ENCODE peak calls at places on chromosomes 13 and 19, in four cellular contexts. H is body of pancreas, V is A549, Z is coronary artery. X is an unnamed sample.

GRCh38 chr13:65825039-65825438 is 1405.1 kb downstream of the PCDH9 start:
- DNase-seq in V (no peak), Z (no peak), H (no peak), X (no peak)

GRCh38 chr19:8335343-8336071 is 7.6 kb downstream of the KANK3 start:
- DNase-seq in H (no peak), V (peak; percentile 38), Z (no peak), X (no peak)

GRCh38 chr13:21670006-21670882 is 629 bp upstream of the FGF9 start:
- DNase-seq in V (peak; percentile 21), H (peak; percentile 45), Z (no peak), X (no peak)

GRCh38 chr19:11384778-11385129 is 640 bp upstream of the EPOR start:
- DNase-seq in Z (no peak), H (no peak), V (no peak), X (no peak)

GRCh38 chr19:35468637-35469036 is 20.6 kb downstream of the FFAR2 start:
- DNase-seq in V (peak; percentile 82), H (peak; percentile 72), Z (no peak), X (peak; percentile 22)

GRCh38 chr13:30577381-30577780 is 40.3 kb upstream of the USPL1 start:
- DNase-seq in Z (no peak), V (no peak), H (no peak), X (no peak)

GRCh38 chr19:45767881-45768643 is 990 bp downstream of the SIX5 start:
- DNase-seq in H (peak; percentile 80), V (peak; percentile 54), Z (no peak), X (peak; percentile 27)

GRCh38 chr19:30630289-30631034 is 258.3 kb downstream of the ZNF536 start:
- DNase-seq in H (no peak), V (no peak), Z (no peak), X (peak; percentile 51)

GRCh38 chr19:47399198-47399597 is 20.1 kb downstream of the MEIS3 start:
- DNase-seq in H (no peak), V (no peak), Z (no peak), X (no peak)

GRCh38 chr19:29263305-29264080 is 50.5 kb upstream of the UQCRFS1 start:
- DNase-seq in H (peak; percentile 45), V (peak; percentile 59), Z (peak; percentile 64), X (no peak)

GRCh38 chr13:32883501-32883900 is 132.7 kb upstream of the KL start:
- DNase-seq in H (no peak), V (no peak), Z (no peak), X (peak; percentile 23)

GRCh38 chr19:33825556-33825955 is 28.9 kb downstream of the KCTD15 start:
- DNase-seq in H (no peak), V (no peak), Z (no peak), X (no peak)

GRCh38 chr19:39167461-39168257 is 29.1 kb upstream of the NCCRP1 start:
- DNase-seq in V (no peak), Z (no peak), H (peak; percentile 51), X (no peak)

GRCh38 chr13:50129923-50130685 is 114.9 kb downstream of the KCNRG start:
- DNase-seq in H (no peak), V (peak; percentile 6), Z (peak; percentile 80), X (no peak)

GRCh38 chr13:59391696-59392095 is 772.0 kb downstream of the DIAPH3 start:
- DNase-seq in Z (no peak), V (peak; percentile 2), H (peak; percentile 64), X (peak; percentile 14)

GRCh38 chr19:10593820-10594637 is 6.9 kb upstream of the AP1M2 start:
- DNase-seq in Z (no peak), V (no peak), H (peak; percentile 28), X (no peak)

GRCh38 chr13:105353654-105354053 is 1181.8 kb downstream of the EFNB2 start:
- DNase-seq in Z (no peak), V (no peak), H (no peak), X (no peak)

GRCh38 chr19:34519602-34520001 is 38.0 kb downstream of the WTIP start:
- DNase-seq in H (no peak), Z (no peak), V (no peak), X (no peak)

GRCh38 chr13:43245374-43245964 is 222.1 kb downstream of the DNAJC15 start:
- DNase-seq in V (no peak), Z (no peak), H (no peak), X (no peak)

GRCh38 chr13:71460179-71460578 is 406.8 kb downstream of the DACH1 start:
- DNase-seq in H (no peak), V (no peak), Z (no peak), X (no peak)

GRCh38 chr13:39244561-39245230 is 206.4 kb downstream of the NHLRC3 start:
- DNase-seq in Z (no peak), H (no peak), V (no peak), X (no peak)

GRCh38 chr19:12784394-12784870 is 6.9 kb upstream of the JUNB start:
- DNase-seq in V (no peak), Z (no peak), H (no peak), X (no peak)

GRCh38 chr19:8686549-8686948 is 12.0 kb downstream of the ACTL9 start:
- DNase-seq in Z (no peak), H (no peak), V (no peak), X (no peak)

GRCh38 chr19:35774274-35775045 is 904 bp upstream of the ARHGAP33 start:
- DNase-seq in H (no peak), Z (no peak), V (peak; percentile 76), X (no peak)

GRCh38 chr19:31992750-31993149 is 352.7 kb upstream of the ZNF507 start:
- DNase-seq in Z (no peak), V (no peak), H (no peak), X (no peak)

GRCh38 chr19:19613456-19613855 is 5.0 kb downstream of the PBX4 start:
- DNase-seq in Z (no peak), V (peak; percentile 49), H (no peak), X (no peak)

GRCh38 chr13:31982540-31982939 is 49.0 kb upstream of the FRY start:
- DNase-seq in Z (no peak), H (peak; percentile 70), V (peak; percentile 23), X (peak; percentile 69)

GRCh38 chr13:27516103-27516502 is 65.7 kb upstream of the MTIF3 start:
- DNase-seq in Z (no peak), H (no peak), V (no peak), X (no peak)

GRCh38 chr19:17765069-17765618 is 13.9 kb downstream of the FCHO1 start:
- DNase-seq in H (no peak), V (peak; percentile 21), Z (no peak), X (no peak)

GRCh38 chr13:112969692-112970338 is 801 bp downstream of the MCF2L start:
- DNase-seq in Z (no peak), V (no peak), H (no peak), X (no peak)

GRCh38 chr13:40651866-40652587 is 14.4 kb downstream of the FOXO1 start:
- DNase-seq in V (no peak), H (no peak), Z (no peak), X (no peak)

GRCh38 chr13:97852181-97852874 is 101.1 kb upstream of the IPO5 start:
- DNase-seq in H (no peak), Z (no peak), V (no peak), X (no peak)

GRCh38 chr13:59398127-59398526 is 765.6 kb downstream of the DIAPH3 start:
- DNase-seq in V (no peak), Z (no peak), H (no peak), X (peak; percentile 15)

DNA sequence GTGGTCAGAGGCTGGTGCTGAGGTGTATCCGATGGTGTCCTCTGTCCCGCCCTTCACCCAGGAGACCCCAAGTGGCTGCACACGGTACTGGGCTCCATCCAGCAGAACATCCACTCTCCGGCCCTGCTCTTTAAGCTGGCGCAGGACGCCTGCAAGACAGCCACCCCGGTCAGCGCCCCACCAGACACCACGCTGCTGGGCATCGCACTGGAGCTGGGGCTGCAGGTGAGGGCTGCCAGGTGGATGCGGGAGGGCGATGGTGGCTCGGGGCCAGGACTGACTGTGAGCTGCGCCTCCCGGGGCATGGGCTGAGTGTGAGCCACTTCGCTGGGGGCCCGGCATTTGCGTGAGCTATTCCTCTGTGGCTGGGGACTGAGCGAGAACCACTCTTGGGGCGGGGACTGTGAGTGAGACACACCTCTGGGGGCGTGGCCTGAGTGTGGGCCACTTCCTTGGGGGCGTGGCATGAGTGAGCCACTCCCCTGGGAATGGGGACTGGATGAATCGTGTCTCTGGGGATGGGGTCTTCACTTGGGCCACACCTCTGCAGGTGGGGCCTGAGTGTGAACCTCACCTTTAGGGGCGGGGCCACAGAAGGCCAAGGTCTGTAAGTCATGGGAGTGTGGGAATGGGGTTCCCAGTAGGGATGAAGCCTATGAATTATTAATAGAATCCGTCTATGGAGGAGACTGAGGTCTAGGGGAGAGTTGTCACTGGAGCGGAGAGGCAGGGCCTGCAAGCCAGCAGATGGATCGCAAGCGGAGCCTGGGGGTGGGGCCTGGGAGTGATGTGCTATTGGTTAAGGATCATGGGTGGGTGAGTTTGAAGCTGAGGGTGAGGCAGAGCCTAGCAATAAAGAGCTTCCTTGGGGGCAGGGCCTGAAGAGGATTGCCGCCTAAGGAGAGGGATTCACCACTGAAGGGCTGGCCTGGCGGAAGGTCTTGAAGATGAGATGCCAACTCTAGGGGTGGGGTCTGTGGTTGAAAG is 30.5 kb downstream of the ZSWIM4 start:
- DNase-seq in H (no peak), Z (no peak), V (no peak), X (no peak)
- TF ChIP-seq CTCF in H (no peak), Z (no peak), V (no peak), X (no peak)

GRCh38 chr19:4199699-4200293 is 17.3 kb downstream of the ANKRD24 start:
- DNase-seq in V (peak; percentile 78), Z (no peak), H (no peak), X (no peak)

GRCh38 chr19:4197625-4198466 is 15.4 kb downstream of the ANKRD24 start:
- DNase-seq in V (peak; percentile 39), H (no peak), Z (no peak), X (no peak)

GRCh38 chr19:4197228-4197624 is 14.7 kb downstream of the ANKRD24 start:
- DNase-seq in Z (no peak), V (no peak), H (no peak), X (no peak)

GRCh38 chr19:4196587-4197148 is 14.2 kb downstream of the ANKRD24 start:
- DNase-seq in Z (no peak), V (no peak), H (no peak), X (no peak)

GRCh38 chr19:4198467-4199126 is 16.1 kb downstream of the ANKRD24 start:
- DNase-seq in Z (no peak), H (no peak), V (no peak), X (no peak)
- H3K4me3 ChIP-seq in Z (no peak overlapping the region), H (no peak overlapping the region), V (peak overlapping the region; percentile 43), X (no peak overlapping the region)

GRCh38 chr19:51339687-51340656 is 2.0 kb downstream of the VSIG10L start:
- DNase-seq in H (peak; percentile 95), V (peak; percentile 92), Z (peak; percentile 100), X (peak; percentile 87)
- TF ChIP-seq CTCF in H (no peak), V (peak; percentile 47), Z (no peak), X (peak; percentile 45)

GRCh38 chr13:94550030-94550738 is 45.8 kb downstream of the TGDS start:
- DNase-seq in V (peak; percentile 62), Z (no peak), H (no peak), X (peak; percentile 10)
- H3K4me3 ChIP-seq in V (peak overlapping the region; percentile 58), Z (peak overlapping the region; percentile 89), H (peak overlapping the region; percentile 77), X (peak overlapping the region; percentile 67)

GRCh38 chr13:87052731-87053130 is 618.4 kb upstream of the SLITRK5 start:
- DNase-seq in Z (no peak), V (no peak), H (no peak), X (no peak)
- TF ChIP-seq CTCF in Z (no peak), V (no peak), H (no peak), X (no peak)

GRCh38 chr19:56222901-56223300 is 20.8 kb downstream of the ZSCAN5C start:
- DNase-seq in Z (no peak), V (no peak), H (no peak), X (no peak)

GRCh38 chr19:56221851-56222250 is 19.8 kb downstream of the ZSCAN5C start:
- DNase-seq in Z (no peak), V (no peak), H (no peak), X (no peak)

GRCh38 chr19:56211718-56212117 is 9.6 kb downstream of the ZSCAN5C start:
- DNase-seq in H (no peak), Z (no peak), V (no peak), X (no peak)

GRCh38 chr19:56217039-56217949 is 15.2 kb downstream of the ZSCAN5C start:
- DNase-seq in H (no peak), V (no peak), Z (no peak), X (no peak)
- H3K4me3 ChIP-seq in H (peak overlapping the region; percentile 27), V (no peak overlapping the region), Z (peak overlapping the region; percentile 64), X (no peak overlapping the region)

X was measured in LNCaP clone FGC.